ENCODE peak calls at places on chromosomes 16 and 17, in ten cellular contexts. B, W, S, Q, P, Y, R, H, J and A are unnamed samples.

GRCh38 chr16:80324371-80324770 is 216.4 kb upstream of the DYNLRB2 start:
- DNase-seq in W (no peak), J (no peak), P (no peak), Y (no peak), S (no peak), R (no peak), H (no peak), B (no peak), Q (no peak), A (no peak)

GRCh38 chr16:86864586-86864985 is 286.2 kb downstream of the FOXL1 start:
- DNase-seq in P (no peak), W (no peak), J (no peak), H (no peak), Y (no peak), Q (no peak), R (no peak), B (no peak), S (no peak), A (no peak)

GRCh38 chr17:79981661-79982101 is 54.0 kb downstream of the TBC1D16 start:
- DNase-seq in R (no peak), Y (no peak), J (no peak), B (no peak), P (no peak), W (no peak), S (no peak), Q (no peak), H (peak), A (no peak)

GRCh38 chr17:69575346-69575761 is 160.9 kb downstream of the MAP2K6 start:
- DNase-seq in R (peak), Q (no peak), S (no peak), Y (no peak), P (no peak), H (no peak), W (peak), J (peak), B (no peak), A (peak)

GRCh38 chr17:9236286-9237052 is 215.2 kb downstream of the NTN1 start:
- DNase-seq in Y (no peak), B (no peak), P (no peak), S (no peak), H (no peak), J (no peak), Q (no peak), R (no peak), W (peak), A (no peak)

GRCh38 chr17:42179911-42180410 is 981 bp downstream of the KCNH4 start:
- DNase-seq in W (no peak), Y (no peak), P (no peak), S (peak), Q (peak), H (no peak), R (peak), J (peak), B (peak), A (peak)

GRCh38 chr16:89723279-89724250 is 2.2 kb downstream of the ZNF276 start:
- DNase-seq in H (no peak), R (peak), Q (no peak), W (no peak), S (no peak), Y (no peak), P (no peak), B (no peak), J (peak), A (no peak)

GRCh38 chr16:69526831-69527655 is 38.7 kb upstream of the NFAT5 start:
- DNase-seq in H (peak), W (no peak), R (no peak), Y (no peak), J (no peak), B (no peak), P (no peak), S (no peak), Q (no peak), A (no peak)

GRCh38 chr17:72119963-72120877 is 600 bp upstream of the SOX9 start:
- DNase-seq in W (peak), R (peak), B (no peak), P (peak), Q (peak), J (peak), H (peak), S (peak), Y (peak), A (peak)

GRCh38 chr16:353404-354285 is 1.1 kb upstream of the AXIN1 start:
- DNase-seq in J (no peak), S (no peak), H (no peak), W (peak), R (no peak), Q (no peak), P (no peak), B (no peak), Y (no peak), A (peak)

GRCh38 chr17:56594528-56595418 is 1.3 kb downstream of the NOG start:
- DNase-seq in S (no peak), B (peak), R (no peak), P (no peak), Y (no peak), H (no peak), Q (peak), W (no peak), J (no peak), A (peak)

GRCh38 chr16:46862555-46863447 is 21.4 kb upstream of the GPT2 start:
- DNase-seq in Q (no peak), H (no peak), S (no peak), B (peak), W (peak), R (no peak), P (no peak), Y (no peak), J (no peak), A (no peak)

GRCh38 chr16:88962478-88963152 is 14.4 kb downstream of the CBFA2T3 start:
- DNase-seq in P (no peak), Y (no peak), J (no peak), Q (no peak), B (no peak), H (no peak), S (no peak), W (no peak), R (no peak), A (no peak)

GRCh38 chr17:43851744-43852143 is 4.8 kb downstream of the CD300LG start:
- DNase-seq in Q (no peak), R (no peak), P (no peak), B (no peak), Y (no peak), H (no peak), J (no peak), W (no peak), S (no peak), A (no peak)

GRCh38 chr16:1825864-1826690 is 548 bp downstream of the HAGH start:
- DNase-seq in B (peak), S (peak), W (peak), J (peak), P (no peak), Y (no peak), R (no peak), Q (peak), H (peak), A (peak)

GRCh38 chr17:57305918-57306317 is 49.6 kb downstream of the MSI2 start:
- DNase-seq in Y (no peak), H (no peak), W (peak), S (no peak), J (no peak), Q (no peak), B (peak), R (no peak), P (no peak), A (no peak)

GRCh38 chr17:49365667-49366066 is 3.6 kb upstream of the ZNF652 start:
- DNase-seq in B (peak), P (no peak), J (no peak), Y (no peak), R (no peak), Q (no peak), H (peak), W (no peak), S (no peak), A (no peak)

GRCh38 chr17:1492249-1493206 is at the start of gene MYO1C:
- DNase-seq in Q (no peak), B (no peak), Y (no peak), W (no peak), J (no peak), R (no peak), H (peak), P (no peak), S (no peak), A (no peak)

GRCh38 chr17:43661699-43662431 is at the start of gene MEOX1:
- DNase-seq in R (peak), Q (peak), W (peak), B (no peak), S (peak), H (no peak), P (no peak), Y (no peak), J (peak), A (peak)

DNA sequence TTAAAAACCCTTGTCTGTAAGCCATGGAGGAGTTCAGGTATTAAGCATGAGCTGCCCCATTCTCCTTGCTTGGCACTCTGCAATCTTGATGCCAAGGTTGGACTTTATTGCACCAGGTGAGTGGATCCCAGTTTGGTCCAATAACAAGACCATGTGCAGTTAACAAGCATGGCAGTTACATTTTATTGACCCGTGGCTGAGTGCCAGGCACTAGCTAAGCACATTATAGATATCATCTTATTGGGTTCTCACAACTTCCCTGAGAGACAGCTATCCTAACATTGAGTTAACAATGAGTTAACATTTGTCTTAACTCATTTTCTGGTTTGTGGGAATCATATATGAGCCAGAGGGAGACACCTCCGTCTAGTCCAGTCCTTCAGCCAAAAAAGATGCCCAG is 21.8 kb downstream of the LYRM9 start:
- DNase-seq in W (no peak), B (no peak), R (no peak), J (no peak), Y (no peak), Q (no peak), H (no peak), P (no peak), S (no peak), A (no peak)
- TF ChIP-seq CTCF in W (no peak), B (no peak), R (no peak), J (no peak), Y (no peak), Q (no peak), H (no peak), P (no peak), S (no peak), A (no peak)

GRCh38 chr17:4733073-4733531 is 1.9 kb downstream of the MED11 start:
- DNase-seq in S (no peak), R (no peak), Y (no peak), P (no peak), Q (peak), J (no peak), B (peak), H (no peak), W (no peak), A (no peak)
- TF ChIP-seq CTCF in S (no peak), R (no peak), Y (no peak), P (no peak), Q (peak), J (no peak), B (peak), H (no peak), W (peak), A (no peak)

DNA sequence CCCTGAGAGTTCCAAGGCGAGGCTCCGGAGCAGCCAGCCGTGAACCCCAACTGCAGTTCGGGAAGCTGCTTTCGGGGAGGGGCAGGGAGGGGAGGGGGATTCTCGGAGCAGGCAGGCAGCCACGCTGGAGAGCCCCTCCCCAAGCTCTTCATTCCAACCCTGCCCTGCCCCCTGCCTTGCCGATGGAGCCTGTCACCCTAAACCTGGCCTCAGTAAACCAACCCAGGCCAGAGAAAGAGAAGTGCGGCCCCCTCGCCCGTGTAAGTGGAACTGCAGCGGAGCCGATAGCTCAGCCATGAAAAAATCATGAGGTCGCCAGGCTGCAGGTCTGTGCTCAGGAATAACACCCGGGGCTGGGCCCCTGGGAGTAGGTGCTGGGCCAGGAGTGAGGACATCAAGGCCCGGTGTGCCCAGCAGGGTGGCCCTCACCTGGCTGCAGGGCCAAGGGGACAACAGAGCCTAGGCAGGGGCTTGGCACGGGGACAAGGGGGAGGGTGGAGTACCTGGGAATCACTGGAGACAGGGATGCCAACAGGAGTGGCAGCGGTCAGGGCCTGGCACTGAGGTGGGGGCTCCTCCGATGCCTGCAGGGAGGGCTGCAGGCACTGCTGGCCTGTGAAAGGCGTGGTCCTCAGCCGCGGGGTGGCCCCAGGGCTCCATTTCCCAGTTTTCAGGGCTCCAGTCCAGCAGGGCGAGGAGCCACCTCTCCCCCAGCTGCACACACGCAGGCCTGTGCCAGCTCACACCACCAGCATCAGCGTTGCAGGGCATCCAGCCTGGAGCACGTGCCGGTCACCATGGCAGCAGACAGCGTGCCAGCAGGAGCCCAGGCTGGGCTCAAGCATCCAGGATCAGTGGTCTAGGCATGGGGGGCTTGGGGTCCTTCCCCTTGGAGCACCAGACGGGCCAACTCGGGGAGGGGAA is 4.8 kb upstream of the FSCN2 start:
- DNase-seq in J (peak), B (peak), W (no peak), S (peak), Y (no peak), Q (no peak), H (no peak), R (peak), P (no peak), A (peak)
- TF ChIP-seq CTCF in J (peak), B (peak), W (peak), S (peak), Y (no peak), Q (no peak), H (no peak), R (peak), P (no peak), A (no peak)

GRCh38 chr17:58960068-58960467 is 146.6 kb downstream of the TRIM37 start:
- DNase-seq in R (peak), Q (peak), W (peak), S (no peak), P (peak), H (no peak), J (peak), B (peak), Y (no peak), A (peak)
- TF ChIP-seq CTCF in R (peak), Q (peak), W (peak), S (no peak), P (no peak), H (no peak), J (peak), B (peak), Y (no peak), A (peak)

GRCh38 chr17:46842835-46843234 is 8.5 kb upstream of the WNT9B start:
- DNase-seq in B (no peak), S (no peak), J (no peak), Q (no peak), P (no peak), Y (no peak), H (no peak), R (no peak), W (no peak), A (no peak)

GRCh38 chr17:46839211-46839610 is 12.2 kb upstream of the WNT9B start:
- DNase-seq in H (no peak), Q (no peak), Y (no peak), S (no peak), B (no peak), P (no peak), W (no peak), J (no peak), R (no peak), A (no peak)

GRCh38 chr17:46836500-46836899 is 14.9 kb upstream of the WNT9B start:
- DNase-seq in R (peak), Q (no peak), J (no peak), Y (no peak), S (no peak), H (no peak), B (no peak), P (no peak), W (no peak), A (no peak)

GRCh38 chr17:46837521-46837920 is 13.9 kb upstream of the WNT9B start:
- DNase-seq in B (no peak), W (no peak), H (no peak), J (no peak), Q (no peak), R (no peak), P (no peak), S (no peak), Y (no peak), A (no peak)

GRCh38 chr17:46841561-46842379 is 9.6 kb upstream of the WNT9B start:
- DNase-seq in B (peak), S (peak), W (no peak), J (peak), R (no peak), P (no peak), H (no peak), Q (no peak), Y (no peak), A (no peak)
- TF ChIP-seq CTCF in B (peak), S (peak), W (peak), J (peak), R (peak), P (no peak), H (no peak), Q (peak), Y (peak), A (peak)

GRCh38 chr17:17694229-17695081 is 13.2 kb downstream of the RAI1 start:
- DNase-seq in P (peak), S (peak), J (peak), H (peak), Y (peak), W (peak), R (peak), B (peak), Q (peak), A (peak)
- TF ChIP-seq CTCF in P (no peak), S (no peak), J (no peak), H (no peak), Y (no peak), W (no peak), R (no peak), B (no peak), Q (no peak), A (no peak)

GRCh38 chr17:7587420-7587786 is 2.5 kb downstream of the SOX15 start:
- DNase-seq in W (peak), P (no peak), H (no peak), J (peak), S (no peak), R (peak), B (no peak), Q (no peak), Y (no peak), A (peak)
- TF ChIP-seq CTCF in W (peak), P (no peak), H (no peak), J (no peak), S (no peak), R (peak), B (no peak), Q (no peak), Y (no peak), A (no peak)

DNA sequence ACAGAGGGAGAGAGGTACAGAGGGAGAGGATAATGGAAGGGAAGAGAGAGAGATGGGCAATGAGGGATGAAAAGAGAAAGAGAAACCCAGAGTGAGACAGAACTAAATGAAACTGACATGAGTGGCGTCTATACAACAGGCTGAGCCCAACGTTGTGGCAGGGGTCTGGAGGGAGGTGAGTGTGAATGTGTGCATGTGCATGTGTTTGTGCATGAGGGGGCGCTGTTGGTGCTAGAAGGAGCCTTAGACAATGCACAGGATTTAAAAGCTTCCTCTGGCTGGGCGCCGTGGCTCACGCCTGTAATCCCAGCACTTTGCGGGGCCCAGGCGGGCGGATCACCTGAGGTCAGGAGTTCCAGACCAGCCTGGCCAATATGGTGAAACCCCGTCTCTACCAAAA is 454.8 kb upstream of the CDH11 start:
- DNase-seq in H (no peak), W (no peak), B (peak), Q (no peak), S (no peak), P (no peak), R (no peak), Y (no peak), J (no peak), A (no peak)
- TF ChIP-seq CTCF in H (no peak), W (no peak), B (peak), Q (no peak), S (no peak), P (no peak), R (no peak), Y (no peak), J (peak), A (no peak)

GRCh38 chr17:77579717-77580116 is 378.8 kb upstream of the TNRC6C start:
- DNase-seq in S (no peak), Y (no peak), W (no peak), R (no peak), P (no peak), J (no peak), B (peak), Q (no peak), H (no peak), A (no peak)

GRCh38 chr17:77581480-77581879 is 377.0 kb upstream of the TNRC6C start:
- DNase-seq in H (peak), P (no peak), J (peak), Q (no peak), B (no peak), W (peak), R (peak), S (no peak), Y (no peak), A (peak)

GRCh38 chr17:77579131-77579530 is 379.4 kb upstream of the TNRC6C start:
- DNase-seq in R (no peak), Q (no peak), W (no peak), B (no peak), P (no peak), S (no peak), J (no peak), Y (no peak), H (peak), A (no peak)

GRCh38 chr17:77580531-77580930 is 378.0 kb upstream of the TNRC6C start:
- DNase-seq in Q (no peak), R (no peak), P (no peak), S (no peak), W (no peak), H (peak), J (no peak), B (no peak), Y (no peak), A (no peak)

DNA sequence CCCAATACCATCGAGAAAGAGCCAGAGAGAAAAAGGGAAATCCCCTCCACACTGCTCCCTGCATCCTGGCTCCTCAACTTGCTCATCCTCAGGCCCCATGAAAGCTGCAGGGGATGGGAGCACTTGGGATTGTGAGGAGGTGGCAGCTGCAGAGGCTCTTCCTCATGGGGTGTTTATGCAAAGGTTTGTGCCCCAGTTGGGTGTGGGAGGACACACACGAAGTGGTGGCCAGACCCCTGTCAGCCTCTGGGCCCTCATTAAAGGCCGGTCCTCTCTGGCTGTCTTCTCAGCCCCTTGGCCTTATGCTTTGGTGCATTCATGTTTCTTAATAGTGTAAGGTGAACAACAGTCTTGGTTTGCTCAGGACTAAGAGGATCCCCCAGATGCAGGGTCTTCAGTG is 377.5 kb upstream of the TNRC6C start:
- DNase-seq in P (no peak), W (no peak), H (peak), B (no peak), S (no peak), Y (no peak), Q (no peak), R (no peak), J (no peak), A (peak)
- TF ChIP-seq CTCF in P (no peak), W (no peak), H (no peak), B (no peak), S (no peak), Y (no peak), Q (no peak), R (no peak), J (no peak), A (no peak)